ENCODE peak calls at places on chromosomes 2 and 18, in seven cellular contexts. B, T, J, S, N, G and O are unnamed samples.

GRCh38 chr2:9842487-9843228 is 616 bp upstream of the TAF1B start:
- DNase-seq in B (no peak), T (no peak), J (no peak), S (no peak), N (no peak), G (no peak), O (no peak)

GRCh38 chr2:40103163-40103562 is 324.1 kb upstream of the THUMPD2 start:
- DNase-seq in B (no peak), T (peak), J (no peak), S (no peak), N (peak), G (peak), O (no peak)

GRCh38 chr2:158686166-158686792 is 108.8 kb upstream of the DAPL1 start:
- DNase-seq in B (no peak), T (peak), J (no peak), S (no peak), N (no peak), G (peak), O (no peak)

GRCh38 chr18:79378416-79379250 is 17.1 kb upstream of the NFATC1 start:
- DNase-seq in B (peak), T (peak), J (peak), S (peak), N (peak), G (no peak), O (peak)

GRCh38 chr18:8625693-8626092 is 16.5 kb downstream of the RAB12 start:
- DNase-seq in B (no peak), T (no peak), J (no peak), S (peak), N (no peak), G (no peak), O (peak)

GRCh38 chr18:42477261-42477660 is 522.2 kb downstream of the PIK3C3 start:
- DNase-seq in B (no peak), T (no peak), J (no peak), S (no peak), N (no peak), G (no peak), O (no peak)

GRCh38 chr2:30366199-30366691 is 80.8 kb upstream of the LCLAT1 start:
- DNase-seq in B (no peak), T (no peak), J (no peak), S (no peak), N (no peak), G (no peak), O (no peak)

GRCh38 chr2:62369549-62370164 is 136.3 kb downstream of the TMEM17 start:
- DNase-seq in B (no peak), T (no peak), J (no peak), S (no peak), N (no peak), G (no peak), O (no peak)

GRCh38 chr2:85785027-85785822 is 31.4 kb downstream of the ATOH8 start:
- DNase-seq in B (no peak), T (peak), J (no peak), S (no peak), N (no peak), G (peak), O (peak)

GRCh38 chr2:229130522-229130921 is 140.6 kb downstream of the PID1 start:
- DNase-seq in B (no peak), T (no peak), J (no peak), S (no peak), N (no peak), G (no peak), O (no peak)

GRCh38 chr2:127451981-127452380 is 33.8 kb downstream of the PROC start:
- DNase-seq in B (no peak), T (no peak), J (no peak), S (no peak), N (no peak), G (no peak), O (no peak)

GRCh38 chr2:132916219-132916618 is 246.2 kb upstream of the LYPD1 start:
- DNase-seq in B (no peak), T (no peak), J (no peak), S (no peak), N (no peak), G (no peak), O (no peak)

GRCh38 chr2:26951246-26951645 is 19.2 kb upstream of the MAPRE3 start:
- DNase-seq in B (no peak), T (no peak), J (no peak), S (no peak), N (no peak), G (no peak), O (peak)

GRCh38 chr2:45889053-45889452 is 237.6 kb downstream of the PRKCE start:
- DNase-seq in B (no peak), T (peak), J (no peak), S (no peak), N (no peak), G (no peak), O (no peak)

GRCh38 chr18:67864677-67865340 is 348.3 kb upstream of the DSEL start:
- DNase-seq in B (no peak), T (no peak), J (no peak), S (no peak), N (peak), G (peak), O (no peak)

GRCh38 chr2:24617431-24617830 is 126.4 kb downstream of the NCOA1 start:
- DNase-seq in B (no peak), T (no peak), J (no peak), S (no peak), N (no peak), G (no peak), O (peak)

GRCh38 chr2:150607471-150607870 is 120.0 kb upstream of the RND3 start:
- DNase-seq in B (no peak), T (no peak), J (no peak), S (no peak), N (no peak), G (no peak), O (no peak)

GRCh38 chr2:121303531-121304263 is 18.7 kb upstream of the TFCP2L1 start:
- DNase-seq in B (no peak), T (no peak), J (no peak), S (peak), N (no peak), G (no peak), O (no peak)

GRCh38 chr2:15953891-15954680 is 13.7 kb downstream of the MYCN start:
- DNase-seq in B (no peak), T (no peak), J (no peak), S (no peak), N (no peak), G (no peak), O (no peak)

GRCh38 chr2:67169417-67170140 is 227.6 kb upstream of the ETAA1 start:
- DNase-seq in B (no peak), T (no peak), J (no peak), S (no peak), N (peak), G (no peak), O (no peak)

GRCh38 chr2:55590810-55591440 is 26.5 kb downstream of the PPP4R3B start:
- DNase-seq in B (no peak), T (no peak), J (no peak), S (no peak), N (peak), G (peak), O (no peak)

GRCh38 chr18:10047237-10047636 is 133.4 kb downstream of the VAPA start:
- DNase-seq in B (no peak), T (no peak), J (no peak), S (no peak), N (no peak), G (no peak), O (no peak)

GRCh38 chr18:34976899-34977786 is 64.1 kb upstream of the MAPRE2 start:
- DNase-seq in B (peak), T (peak), J (peak), S (peak), N (no peak), G (no peak), O (peak)

GRCh38 chr2:230921806-230922595 is 3.0 kb downstream of the GPR55 start:
- DNase-seq in B (no peak), T (no peak), J (no peak), S (no peak), N (no peak), G (no peak), O (no peak)

GRCh38 chr2:160928854-160929301 is 231.3 kb upstream of the TANK start:
- DNase-seq in B (peak), T (no peak), J (no peak), S (no peak), N (no peak), G (peak), O (no peak)

GRCh38 chr2:16127958-16128357 is 187.6 kb downstream of the MYCN start:
- DNase-seq in B (no peak), T (no peak), J (no peak), S (no peak), N (no peak), G (no peak), O (no peak)

GRCh38 chr2:233436691-233437438 is 82.6 kb downstream of the DGKD start:
- DNase-seq in B (no peak), T (no peak), J (no peak), S (no peak), N (no peak), G (no peak), O (peak)